ENCODE peak calls at places on chromosomes 2 and 18, in five cellular contexts. S is heart left ventricle, C is uterus, H is stomach, L is transverse colon. X is an unnamed sample.

GRCh38 chr18:28109781-28110460 is 67.0 kb downstream of the CDH2 start:
- DNase-seq in S (no peak), C (no peak), H (no peak), L (no peak), X (no peak)

GRCh38 chr2:177169810-177170514 is 42.6 kb upstream of the HNRNPA3 start:
- DNase-seq in S (no peak), C (no peak), H (no peak), L (no peak), X (no peak)

GRCh38 chr2:159475793-159476192 is 140.6 kb downstream of the BAZ2B start:
- DNase-seq in S (no peak), C (no peak), H (no peak), L (no peak), X (no peak)

GRCh38 chr2:96325884-96326255 is 753 bp downstream of the ITPRIPL1 start:
- DNase-seq in S (no peak), C (no peak), H (no peak), L (peak; percentile 43), X (no peak)

GRCh38 chr2:64114063-64114911 is 29.9 kb downstream of the PELI1 start:
- DNase-seq in S (no peak), C (no peak), H (no peak), L (no peak), X (no peak)

GRCh38 chr2:84906108-84906899 is 848 bp downstream of the TMSB10 start:
- DNase-seq in S (peak; percentile 46), C (no peak), H (peak; percentile 59), L (peak; percentile 73), X (peak; percentile 76)

GRCh38 chr2:127563458-127564428 is 28.3 kb downstream of the MYO7B start:
- DNase-seq in S (no peak), C (no peak), H (no peak), L (no peak), X (peak; percentile 50)

GRCh38 chr18:77062518-77063003 is 70.0 kb downstream of the MBP start:
- DNase-seq in S (no peak), C (no peak), H (peak; percentile 55), L (no peak), X (no peak)

GRCh38 chr18:74278058-74278457 is 13.7 kb downstream of the CYB5A start:
- DNase-seq in S (no peak), C (no peak), H (no peak), L (no peak), X (no peak)

GRCh38 chr2:152594022-152594712 is 123.1 kb downstream of the PRPF40A start:
- DNase-seq in S (peak; percentile 31), C (no peak), H (no peak), L (peak; percentile 47), X (no peak)

GRCh38 chr18:75203456-75204261 is 5.3 kb downstream of the PTGR3 start:
- DNase-seq in S (no peak), C (no peak), H (no peak), L (no peak), X (no peak)

GRCh38 chr2:12031871-12032270 is 285.4 kb downstream of the LPIN1 start:
- DNase-seq in S (no peak), C (no peak), H (no peak), L (no peak), X (no peak)

GRCh38 chr2:217193431-217194075 is 333.7 kb upstream of the TNP1 start:
- DNase-seq in S (no peak), C (no peak), H (no peak), L (no peak), X (no peak)

GRCh38 chr2:121648611-121649401 is 456 bp downstream of the CLASP1 start:
- DNase-seq in S (peak; percentile 43), C (no peak), H (peak; percentile 52), L (peak; percentile 47), X (peak; percentile 77)

GRCh38 chr2:121648206-121648605 is 1.1 kb downstream of the CLASP1 start:
- DNase-seq in S (no peak), C (no peak), H (no peak), L (no peak), X (no peak)

GRCh38 chr2:121649402-121649651 is at the start of gene CLASP1:
- DNase-seq in S (peak; percentile 98), C (peak; percentile 97), H (peak; percentile 96), L (peak; percentile 97), X (peak; percentile 98)

GRCh38 chr2:121650554-121650930 is 1.3 kb upstream of the CLASP1 start:
- DNase-seq in S (no peak), C (no peak), H (no peak), L (peak; percentile 23), X (peak; percentile 37)

GRCh38 chr2:121649652-121650553 is 641 bp upstream of the CLASP1 start:
- DNase-seq in S (peak; percentile 93), C (peak; percentile 87), H (peak; percentile 87), L (peak; percentile 92), X (peak; percentile 96)
- TF ChIP-seq POLR2A in S (no peak), C (no peak), H (no peak), L (peak; percentile 66), X (peak; percentile 51)

GRCh38 chr18:36399055-36399454 is 101.5 kb downstream of the FHOD3 start:
- DNase-seq in S (no peak), C (no peak), H (no peak), L (no peak), X (no peak)

GRCh38 chr18:36397033-36397432 is 99.5 kb downstream of the FHOD3 start:
- DNase-seq in S (no peak), C (no peak), H (no peak), L (no peak), X (no peak)

GRCh38 chr18:36396190-36396589 is 98.7 kb downstream of the FHOD3 start:
- DNase-seq in S (no peak), C (no peak), H (no peak), L (no peak), X (no peak)

GRCh38 chr18:36401462-36401861 is 103.9 kb downstream of the FHOD3 start:
- DNase-seq in S (no peak), C (no peak), H (no peak), L (no peak), X (no peak)

GRCh38 chr18:36398419-36398818 is 100.9 kb downstream of the FHOD3 start:
- DNase-seq in S (no peak), C (no peak), H (no peak), L (no peak), X (no peak)
- H3K27ac ChIP-seq in S (peak overlapping the region; percentile 84), C (no peak overlapping the region), H (no peak overlapping the region), L (no peak overlapping the region), X (no peak overlapping the region)

GRCh38 chr2:1900736-1901135 is 156.4 kb upstream of the PXDN start:
- DNase-seq in S (no peak), C (no peak), H (no peak), L (no peak), X (no peak)

GRCh38 chr2:1899396-1899730 is 155.0 kb upstream of the PXDN start:
- DNase-seq in S (no peak), C (no peak), H (no peak), L (no peak), X (no peak)

GRCh38 chr2:1894578-1894977 is 150.3 kb upstream of the PXDN start:
- DNase-seq in S (no peak), C (no peak), H (no peak), L (no peak), X (no peak)

GRCh38 chr2:1893856-1894255 is 149.5 kb upstream of the PXDN start:
- DNase-seq in S (no peak), C (no peak), H (no peak), L (no peak), X (no peak)

GRCh38 chr2:1898461-1899395 is 154.4 kb upstream of the PXDN start:
- DNase-seq in S (no peak), C (no peak), H (no peak), L (no peak), X (no peak)
- TF ChIP-seq POLR2A in S (no peak), C (no peak), H (no peak), L (no peak), X (no peak)

GRCh38 chr2:239625106-239625845 is 224.5 kb upstream of the HDAC4 start:
- DNase-seq in S (no peak), C (no peak), H (no peak), L (no peak), X (no peak)

GRCh38 chr2:239629936-239630617 is 229.3 kb upstream of the HDAC4 start:
- DNase-seq in S (no peak), C (no peak), H (no peak), L (no peak), X (no peak)

GRCh38 chr2:239625913-239626734 is 225.3 kb upstream of the HDAC4 start:
- DNase-seq in S (no peak), C (no peak), H (no peak), L (no peak), X (no peak)

GRCh38 chr2:239630618-239631286 is 229.9 kb upstream of the HDAC4 start:
- DNase-seq in S (no peak), C (peak; percentile 69), H (no peak), L (no peak), X (no peak)

GRCh38 chr2:239626971-239627598 is 226.3 kb upstream of the HDAC4 start:
- DNase-seq in S (no peak), C (no peak), H (no peak), L (no peak), X (no peak)
- H3K27ac ChIP-seq in S (no peak overlapping the region), C (no peak overlapping the region), H (no peak overlapping the region), L (no peak overlapping the region), X (no peak overlapping the region)

GRCh38 chr2:227164745-227165350 is 424 bp downstream of the COL4A3 start:
- DNase-seq in S (no peak), C (no peak), H (peak; percentile 27), L (peak; percentile 53), X (no peak)
- TF ChIP-seq POLR2A in S (no peak), C (no peak), H (no peak), L (no peak), X (no peak)

X was measured in Peyer's patch.